ENCODE peak calls at places on chromosomes 13 and 19, in nine cellular contexts. W is A549, T is tibial nerve, U is uterus, K is upper lobe of left lung, M is body of pancreas, B is heart left ventricle, J is suprapubic skin, D is ovary. Q is an unnamed sample. For H3K4me1, the result is how much of the 10 kb centered on the place peaks cover.

GRCh38 chr13:112177459-112177858 is 110.5 kb downstream of the SOX1 start:
- DNase-seq in W (no peak), T (no peak), U (no peak), K (no peak), M (peak), B (no peak), J (no peak), D (no peak), Q (no peak)

GRCh38 chr19:29577662-29577963 is 28.5 kb upstream of the POP4 start:
- DNase-seq in W (no peak), T (no peak), U (no peak), K (no peak), M (no peak), B (no peak), J (no peak), D (no peak), Q (no peak)

GRCh38 chr19:6238256-6238642 is 41.5 kb downstream of the MLLT1 start:
- DNase-seq in W (no peak), T (no peak), U (no peak), K (no peak), M (no peak), B (no peak), J (no peak), D (no peak), Q (no peak)

GRCh38 chr13:59458908-59459579 is 704.7 kb downstream of the DIAPH3 start:
- DNase-seq in W (no peak), T (no peak), U (peak), K (no peak), M (no peak), B (peak), J (no peak), D (no peak), Q (no peak)

GRCh38 chr19:6626764-6627163 is 35.8 kb upstream of the CD70 start:
- DNase-seq in W (no peak), T (no peak), U (no peak), K (no peak), M (no peak), B (no peak), J (no peak), D (no peak), Q (no peak)

GRCh38 chr13:110882972-110883371 is 31.9 kb downstream of the ANKRD10 start:
- DNase-seq in W (no peak), T (no peak), U (no peak), K (no peak), M (no peak), B (no peak), J (no peak), D (no peak), Q (no peak)

GRCh38 chr19:16088351-16088984 is 12.2 kb downstream of the TPM4 start:
- DNase-seq in W (peak), T (no peak), U (peak), K (no peak), M (peak), B (no peak), J (no peak), D (no peak), Q (no peak)

GRCh38 chr19:6252066-6252465 is 27.7 kb downstream of the MLLT1 start:
- DNase-seq in W (no peak), T (no peak), U (no peak), K (no peak), M (no peak), B (no peak), J (no peak), D (no peak), Q (no peak)

GRCh38 chr19:42066075-42066754 is 3.8 kb downstream of the GRIK5 start:
- DNase-seq in W (peak), T (no peak), U (no peak), K (no peak), M (no peak), B (no peak), J (no peak), D (no peak), Q (no peak)

GRCh38 chr13:99355267-99356215 is 48.3 kb upstream of the GPR183 start:
- DNase-seq in W (no peak), T (no peak), U (no peak), K (peak), M (no peak), B (no peak), J (no peak), D (no peak), Q (no peak)

GRCh38 chr19:1067341-1068103 is 555 bp downstream of the ARHGAP45 start:
- DNase-seq in W (no peak), T (no peak), U (no peak), K (peak), M (no peak), B (no peak), J (peak), D (no peak), Q (no peak)

GRCh38 chr19:51784922-51785690 is 9.9 kb upstream of the FPR3 start:
- DNase-seq in W (no peak), T (no peak), U (peak), K (no peak), M (peak), B (peak), J (peak), D (no peak), Q (peak)

GRCh38 chr13:28707629-28708427 is 10.9 kb downstream of the SLC46A3 start:
- DNase-seq in W (no peak), T (no peak), U (no peak), K (no peak), M (peak), B (no peak), J (no peak), D (no peak), Q (no peak)

GRCh38 chr19:23916991-23917390 is 2.3 kb downstream of the ZNF726 start:
- DNase-seq in W (no peak), T (no peak), U (no peak), K (no peak), M (no peak), B (no peak), J (no peak), D (no peak), Q (no peak)

GRCh38 chr13:112928958-112929777 is 39.8 kb upstream of the MCF2L start:
- DNase-seq in W (no peak), T (no peak), U (no peak), K (peak), M (peak), B (peak), J (no peak), D (no peak), Q (no peak)

GRCh38 chr13:114154476-114154875 is 22.1 kb upstream of the RASA3 start:
- DNase-seq in W (no peak), T (no peak), U (no peak), K (no peak), M (no peak), B (no peak), J (no peak), D (no peak), Q (no peak)

GRCh38 chr19:3397266-3398022 is 31.1 kb downstream of the NFIC start:
- DNase-seq in W (peak), T (peak), U (no peak), K (peak), M (peak), B (peak), J (no peak), D (no peak), Q (peak)

GRCh38 chr19:3396881-3397265 is 30.5 kb downstream of the NFIC start:
- DNase-seq in W (no peak), T (no peak), U (no peak), K (no peak), M (no peak), B (no peak), J (no peak), D (no peak), Q (no peak)

GRCh38 chr19:3401004-3401768 is 34.8 kb downstream of the NFIC start:
- DNase-seq in W (no peak), T (no peak), U (no peak), K (no peak), M (no peak), B (no peak), J (no peak), D (no peak), Q (peak)

GRCh38 chr19:3398114-3398899 is 31.9 kb downstream of the NFIC start:
- DNase-seq in W (no peak), T (peak), U (peak), K (peak), M (peak), B (peak), J (peak), D (peak), Q (peak)

GRCh38 chr19:3398900-3399278 is 32.5 kb downstream of the NFIC start:
- DNase-seq in W (no peak), T (peak), U (no peak), K (no peak), M (no peak), B (no peak), J (no peak), D (no peak), Q (no peak)
- H3K4me1 ChIP-seq in W (under half), T (under half), U (under half), K (half or more), M (half or more), B (under half), J (half or more), D (under half), Q (half or more)

DNA sequence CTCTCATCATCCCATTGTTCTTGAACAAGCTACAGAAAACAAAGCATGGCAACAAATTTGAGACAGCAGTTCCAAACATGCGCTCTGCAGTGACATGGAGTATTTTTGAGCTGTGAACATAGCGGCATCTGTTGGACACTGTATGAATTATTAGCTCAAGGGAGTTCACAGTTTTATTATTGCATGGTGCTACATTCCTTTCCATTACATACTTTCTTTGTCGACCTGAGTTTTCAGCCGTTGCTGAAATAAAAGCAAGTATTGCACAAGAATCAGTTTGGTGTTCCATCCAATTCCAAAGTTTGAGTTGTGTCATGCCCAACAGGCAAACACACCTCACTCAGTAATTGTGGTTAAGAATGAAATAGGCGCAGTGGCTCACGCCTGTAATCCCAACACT is 30.1 kb upstream of the METTL21C start:
- DNase-seq in W (peak), T (no peak), U (no peak), K (no peak), M (no peak), B (no peak), J (no peak), D (no peak), Q (no peak)
- TF ChIP-seq CTCF in W (peak), T (peak), U (peak), K (peak), M (peak), B (peak), J (peak), D (no peak), Q (peak)

GRCh38 chr13:65913173-65913572 is 1317.0 kb downstream of the PCDH9 start:
- DNase-seq in W (no peak), T (no peak), U (no peak), K (no peak), M (no peak), B (no peak), J (no peak), D (no peak), Q (no peak)
- TF ChIP-seq POLR2A in W (no peak), T (no peak), U (no peak), K (no peak), M (no peak), B (no peak), J (no peak), D (no peak), Q (no peak)

DNA sequence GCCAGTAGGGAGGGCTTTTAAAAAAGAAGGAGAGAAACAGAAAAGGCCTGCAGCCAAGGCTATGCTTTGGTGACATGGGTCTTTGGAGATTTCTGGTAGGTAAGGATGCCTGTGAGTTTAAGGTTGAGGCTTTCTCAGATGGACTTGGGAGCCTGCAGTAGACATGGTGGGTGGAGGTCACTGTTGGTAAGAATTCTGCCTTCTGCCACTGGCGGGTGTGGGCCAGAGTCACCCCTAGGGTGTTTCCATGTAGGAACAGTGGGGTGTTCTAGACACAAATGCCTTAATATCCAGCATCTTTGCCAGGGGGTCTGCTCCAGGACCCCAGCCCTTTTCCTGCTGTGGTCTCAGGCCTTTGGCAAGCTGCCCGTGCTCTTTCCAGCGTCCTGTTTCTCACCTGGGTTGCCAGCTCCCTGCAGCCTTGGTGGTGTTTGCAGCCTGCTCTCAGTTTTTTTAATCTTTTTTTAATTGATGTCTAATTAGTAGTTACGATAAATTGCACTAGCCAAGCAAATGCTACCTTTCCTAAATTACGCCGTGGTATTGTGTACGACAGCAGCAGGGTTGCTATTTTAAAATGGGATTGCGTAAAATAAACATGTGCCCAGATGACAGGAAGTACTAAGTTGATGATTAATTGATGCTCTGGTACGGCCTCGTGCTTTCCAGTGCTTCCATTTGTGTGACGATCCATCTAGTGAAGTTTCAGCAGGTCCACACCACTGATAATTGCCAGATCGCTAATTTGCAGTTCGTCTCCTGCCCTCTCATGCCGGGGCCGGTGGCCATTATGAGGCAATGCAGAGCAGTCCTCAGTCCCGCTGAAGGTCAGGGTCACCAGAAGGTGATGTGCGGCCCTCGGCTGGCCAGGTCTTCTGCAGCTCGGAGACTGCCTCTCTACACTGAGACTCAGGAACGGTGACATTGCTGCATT is 35.3 kb upstream of the NPAS1 start:
- DNase-seq in W (peak), T (no peak), U (peak), K (no peak), M (peak), B (peak), J (no peak), D (no peak), Q (peak)
- H3K4me1 ChIP-seq in W (under half), T (under half), U (under half), K (under half), M (under half), B (under half), J (under half), D (under half), Q (half or more)

GRCh38 chr19:38849746-38850230 is at the start of gene HNRNPL:
- DNase-seq in W (no peak), T (no peak), U (no peak), K (peak), M (no peak), B (peak), J (no peak), D (peak), Q (no peak)
- TF ChIP-seq CTCF in W (peak), T (peak), U (peak), K (peak), M (peak), B (peak), J (peak), D (peak), Q (no peak)